ENCODE peak calls at places on chromosomes 2 and 18, in five cellular contexts. U is stimulated activated naive CD8-positive, alpha-beta T cell treated with anti-CD3 and anti-CD28 coated beads, Interleukin-15, amount 100 ng/mL, for 72 hours; R is EL; I is Kasumi-1; Z is activated CD8-positive, alpha-beta memory T cell treated with anti-CD3 and anti-CD28 coated beads, Interleukin-2, amount 50 U/mL, for 48 hours. O is an unnamed sample.

GRCh38 chr2:37984589-37984988 is 59.5 kb downstream of the RMDN2 start:
- DNase-seq in U (no peak), R (no peak), I (peak), Z (no peak), O (no peak)

GRCh38 chr2:179285060-179285459 is 20.4 kb upstream of the SESTD1 start:
- DNase-seq in U (no peak), R (no peak), I (no peak), Z (no peak), O (no peak)

GRCh38 chr2:215189393-215189792 is 51.0 kb upstream of the ABCA12 start:
- DNase-seq in U (no peak), R (no peak), I (no peak), Z (no peak), O (no peak)

GRCh38 chr2:197276156-197276555 is 34.4 kb downstream of the ANKRD44 start:
- DNase-seq in U (no peak), R (no peak), I (no peak), Z (no peak), O (no peak)

GRCh38 chr2:183530333-183530901 is 406.2 kb downstream of the NUP35 start:
- DNase-seq in U (no peak), R (no peak), I (no peak), Z (no peak), O (no peak)

GRCh38 chr2:172770887-172771286 is 35.2 kb downstream of the RAPGEF4 start:
- DNase-seq in U (no peak), R (no peak), I (no peak), Z (no peak), O (no peak)

GRCh38 chr2:95049088-95049955 is 23.8 kb downstream of the MAL start:
- DNase-seq in U (no peak), R (no peak), I (no peak), Z (no peak), O (no peak)

GRCh38 chr2:43387092-43388062 is 161.0 kb upstream of the ZFP36L2 start:
- DNase-seq in U (peak), R (peak), I (no peak), Z (no peak), O (no peak)

GRCh38 chr2:15159751-15160177 is 401.4 kb downstream of the NBAS start:
- DNase-seq in U (no peak), R (peak), I (peak), Z (no peak), O (no peak)

GRCh38 chr2:217934321-217935131 is 68.3 kb downstream of the TNS1 start:
- DNase-seq in U (no peak), R (peak), I (peak), Z (no peak), O (no peak)

GRCh38 chr2:78541451-78542267 is 483.8 kb upstream of the REG3G start:
- DNase-seq in U (no peak), R (no peak), I (no peak), Z (no peak), O (no peak)

GRCh38 chr18:62717850-62718229 is 2.5 kb downstream of the PHLPP1 start:
- DNase-seq in U (no peak), R (peak), I (no peak), Z (no peak), O (no peak)

GRCh38 chr2:101828267-101829017 is 130.9 kb downstream of the MAP4K4 start:
- DNase-seq in U (no peak), R (no peak), I (no peak), Z (no peak), O (no peak)

GRCh38 chr2:113157108-113157896 is 16.5 kb upstream of the PSD4 start:
- DNase-seq in U (peak), R (peak), I (no peak), Z (peak), O (no peak)

GRCh38 chr18:33749831-33750230 is 171.8 kb downstream of the ASXL3 start:
- DNase-seq in U (no peak), R (no peak), I (peak), Z (no peak), O (no peak)

GRCh38 chr18:63107931-63108330 is 211.6 kb downstream of the BCL2 start:
- DNase-seq in U (no peak), R (no peak), I (no peak), Z (no peak), O (no peak)

GRCh38 chr2:176106636-176107539 is at the start of gene HOXD11:
- DNase-seq in U (no peak), R (peak), I (no peak), Z (peak), O (no peak)

GRCh38 chr18:48657446-48658120 is 118.8 kb downstream of the CTIF start:
- DNase-seq in U (no peak), R (no peak), I (peak), Z (peak), O (no peak)

GRCh38 chr2:128607440-128607839 is 288.8 kb upstream of the HS6ST1 start:
- DNase-seq in U (no peak), R (no peak), I (no peak), Z (no peak), O (no peak)

GRCh38 chr2:45000921-45001628 is 8.2 kb downstream of the SIX2 start:
- DNase-seq in U (no peak), R (no peak), I (no peak), Z (peak), O (no peak)

GRCh38 chr18:13273800-13274199 is 55.2 kb downstream of the LDLRAD4 start:
- DNase-seq in U (peak), R (no peak), I (no peak), Z (peak), O (no peak)

GRCh38 chr2:241064802-241065354 is 37.2 kb downstream of the MTERF4 start:
- DNase-seq in U (no peak), R (no peak), I (no peak), Z (no peak), O (no peak)

GRCh38 chr2:231348703-231349373 is 46.7 kb upstream of the B3GNT7 start:
- DNase-seq in U (no peak), R (no peak), I (peak), Z (no peak), O (no peak)

O was measured in activated CD4-positive, CD25-positive, alpha-beta regulatory T cell treated with anti-CD3 and anti-CD28 coated beads, Interleukin-2, amount 50 U/mL, for 16 hours.